ENCODE peak calls at places on chromosomes 4 and X, in seven cellular contexts. N, E, R, F, Q, J and C are unnamed samples.

GRCh38 chr4:14607001-14607400 is 395.3 kb upstream of the CPEB2 start:
- DNase-seq in N (no peak), E (no peak), R (no peak), F (no peak), Q (no peak), J (no peak), C (no peak)

GRCh38 chr4:112939901-112940300 is 109.6 kb upstream of the ANK2 start:
- DNase-seq in N (no peak), E (no peak), R (no peak), F (no peak), Q (no peak), J (no peak), C (no peak)

GRCh38 chr4:16764622-16765021 is 133.8 kb downstream of the LDB2 start:
- DNase-seq in N (no peak), E (no peak), R (no peak), F (no peak), Q (no peak), J (no peak), C (no peak)

GRCh38 chr4:68951078-68951805 is at the start of gene UGT2A3:
- DNase-seq in N (no peak), E (no peak), R (no peak), F (peak; percentile 2), Q (no peak), J (no peak), C (no peak)

GRCh38 chr4:186557486-186557885 is 2.1 kb upstream of the MTNR1A start:
- DNase-seq in N (no peak), E (no peak), R (no peak), F (no peak), Q (no peak), J (no peak), C (no peak)

GRCh38 chr4:173521474-173522159 is 8.4 kb downstream of the HAND2 start:
- DNase-seq in N (no peak), E (peak; percentile 45), R (no peak), F (no peak), Q (peak; percentile 63), J (peak; percentile 75), C (no peak)

GRCh38 chrX:13120017-13120416 is 75.6 kb upstream of the FAM9C start:
- DNase-seq in N (no peak), E (peak; percentile 65), R (no peak), F (no peak), Q (no peak), J (peak; percentile 34), C (no peak)

GRCh38 chr4:101201421-101201820 is 145.9 kb downstream of the PPP3CA start:
- DNase-seq in N (no peak), E (no peak), R (no peak), F (no peak), Q (no peak), J (no peak), C (no peak)

GRCh38 chr4:152998861-152999260 is 62.7 kb downstream of the FHDC1 start:
- DNase-seq in N (no peak), E (no peak), R (no peak), F (no peak), Q (no peak), J (no peak), C (no peak)

GRCh38 chrX:65451663-65452062 is 82.9 kb downstream of the LAS1L start:
- DNase-seq in N (peak; percentile 36), E (no peak), R (no peak), F (no peak), Q (no peak), J (no peak), C (no peak)

GRCh38 chr4:16577177-16577576 is 321.3 kb downstream of the LDB2 start:
- DNase-seq in N (no peak), E (no peak), R (no peak), F (no peak), Q (no peak), J (no peak), C (no peak)

GRCh38 chrX:24282381-24283121 is 31.3 kb downstream of the SUPT20HL2 start:
- DNase-seq in N (no peak), E (peak; percentile 39), R (no peak), F (no peak), Q (no peak), J (no peak), C (no peak)

GRCh38 chr4:147975902-147976301 is 244.0 kb downstream of the ARHGAP10 start:
- DNase-seq in N (no peak), E (no peak), R (no peak), F (no peak), Q (no peak), J (no peak), C (no peak)

GRCh38 chrX:3712080-3712869 is 1.2 kb downstream of the PRKX start:
- DNase-seq in N (no peak), E (peak; percentile 32), R (no peak), F (no peak), Q (no peak), J (no peak), C (no peak)

GRCh38 chrX:88604433-88605221 is 142.4 kb upstream of the CPXCR1 start:
- DNase-seq in N (no peak), E (no peak), R (no peak), F (no peak), Q (no peak), J (no peak), C (no peak)

GRCh38 chr4:185657191-185657590 is 121.9 kb upstream of the PDLIM3 start:
- DNase-seq in N (no peak), E (no peak), R (no peak), F (no peak), Q (no peak), J (no peak), C (no peak)

GRCh38 chrX:19017271-19017670 is 33.4 kb upstream of the PHKA2 start:
- DNase-seq in N (no peak), E (no peak), R (no peak), F (no peak), Q (no peak), J (no peak), C (no peak)

GRCh38 chrX:150049647-150050046 is 111.4 kb upstream of the EOLA2 start:
- DNase-seq in N (no peak), E (no peak), R (no peak), F (no peak), Q (no peak), J (no peak), C (no peak)

GRCh38 chrX:150051096-150051495 is 112.8 kb upstream of the EOLA2 start:
- DNase-seq in N (no peak), E (no peak), R (no peak), F (no peak), Q (no peak), J (no peak), C (no peak)

GRCh38 chrX:150050387-150050786 is 112.1 kb upstream of the EOLA2 start:
- DNase-seq in N (no peak), E (no peak), R (no peak), F (no peak), Q (no peak), J (no peak), C (no peak)

GRCh38 chrX:150044556-150044955 is 106.3 kb upstream of the EOLA2 start:
- DNase-seq in N (no peak), E (no peak), R (no peak), F (no peak), Q (no peak), J (no peak), C (no peak)

GRCh38 chrX:150047818-150048217 is 109.5 kb upstream of the EOLA2 start:
- DNase-seq in N (no peak), E (no peak), R (no peak), F (no peak), Q (no peak), J (no peak), C (no peak)
- H3K4me1 ChIP-seq in N (no peaks in the 10 kb centered on the region), E (peaks cover 3% of the 10 kb centered on the region), R (no peaks in the 10 kb centered on the region), F (no peaks in the 10 kb centered on the region), Q (no peaks in the 10 kb centered on the region), J (no peaks in the 10 kb centered on the region), C (no peaks in the 10 kb centered on the region)

GRCh38 chr4:87009095-87009648 is 74.4 kb downstream of the AFF1 start:
- DNase-seq in N (no peak), E (no peak), R (no peak), F (no peak), Q (no peak), J (peak; percentile 38), C (no peak)

GRCh38 chr4:87010192-87010591 is 75.4 kb downstream of the AFF1 start:
- DNase-seq in N (no peak), E (no peak), R (no peak), F (no peak), Q (no peak), J (no peak), C (no peak)

GRCh38 chr4:87014284-87014782 is 79.5 kb downstream of the AFF1 start:
- DNase-seq in N (no peak), E (no peak), R (no peak), F (no peak), Q (no peak), J (no peak), C (no peak)

GRCh38 chr4:87012265-87012953 is 77.6 kb downstream of the AFF1 start:
- DNase-seq in N (no peak), E (no peak), R (no peak), F (no peak), Q (no peak), J (no peak), C (no peak)

DNA sequence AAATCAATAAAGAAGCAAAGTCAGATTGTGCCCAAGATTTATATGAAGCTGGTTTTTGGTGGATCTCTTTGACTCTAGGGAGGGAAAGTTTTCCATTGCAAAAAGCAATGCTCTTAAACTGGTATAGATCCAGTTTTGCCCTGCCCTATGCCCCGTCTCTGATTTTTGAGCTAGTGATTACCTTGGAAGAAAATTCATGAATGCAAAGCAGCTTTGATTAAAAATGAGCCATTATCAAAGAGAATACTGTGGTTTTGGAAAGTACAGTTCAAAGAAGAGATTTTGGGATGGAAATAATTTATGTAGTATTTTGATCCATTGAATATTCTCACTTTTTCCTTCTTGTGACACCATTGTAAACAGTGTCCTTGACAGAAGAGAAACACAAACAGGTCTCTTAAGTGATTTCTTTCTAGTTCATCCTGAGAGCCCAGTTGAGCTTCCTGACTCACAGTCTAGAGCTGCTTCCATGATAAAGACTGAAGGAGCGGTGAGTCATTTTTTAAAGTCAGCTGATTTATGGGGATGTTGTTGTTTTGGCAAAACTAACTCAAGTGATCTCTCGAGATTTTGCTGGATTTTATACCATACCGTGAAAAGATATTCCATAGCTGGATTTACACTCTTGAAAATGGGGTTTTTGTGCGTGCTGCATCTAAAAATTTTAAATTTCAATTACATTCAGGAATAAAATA is 76.7 kb downstream of the AFF1 start:
- DNase-seq in N (no peak), E (no peak), R (no peak), F (no peak), Q (no peak), J (no peak), C (no peak)
- H3K4me1 ChIP-seq in N (peaks cover 74% of the 10 kb centered on the region), E (peaks cover 8% of the 10 kb centered on the region), R (peaks cover 55% of the 10 kb centered on the region), F (peaks cover 1% of the 10 kb centered on the region), Q (peaks cover 96% of the 10 kb centered on the region), J (peaks cover 85% of the 10 kb centered on the region), C (peaks cover 8% of the 10 kb centered on the region)

GRCh38 chrX:108590496-108590895 is 145.9 kb downstream of the IRS4 start:
- DNase-seq in N (no peak), E (no peak), R (no peak), F (no peak), Q (no peak), J (no peak), C (no peak)
- H3K4me1 ChIP-seq in N (no peaks in the 10 kb centered on the region), E (no peaks in the 10 kb centered on the region), R (no peaks in the 10 kb centered on the region), F (no peaks in the 10 kb centered on the region), Q (no peaks in the 10 kb centered on the region), J (no peaks in the 10 kb centered on the region), C (no peaks in the 10 kb centered on the region)

DNA sequence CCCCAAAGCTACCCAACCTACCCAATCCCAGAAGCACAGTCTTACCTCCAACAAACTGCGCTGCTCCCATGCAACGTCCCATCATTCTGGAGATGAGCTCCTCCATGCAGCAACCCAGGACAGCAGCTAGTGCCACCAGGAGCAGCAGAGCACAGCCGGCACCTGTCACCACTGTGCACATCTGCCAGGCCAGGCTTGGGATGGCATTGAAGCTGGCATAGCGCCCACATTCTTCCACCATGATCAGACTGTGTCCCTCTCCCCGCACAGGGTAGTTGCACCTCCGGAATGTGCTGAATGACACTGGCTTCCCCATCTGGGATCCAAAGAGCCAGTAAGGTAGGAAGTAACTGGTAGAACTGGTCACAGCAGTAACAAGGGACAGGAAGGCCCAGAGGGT is 8.8 kb downstream of the LHFPL1 start:
- DNase-seq in N (no peak), E (no peak), R (no peak), F (no peak), Q (peak; percentile 9), J (no peak), C (no peak)
- H3K4me1 ChIP-seq in N (no peaks in the 10 kb centered on the region), E (no peaks in the 10 kb centered on the region), R (no peaks in the 10 kb centered on the region), F (peaks cover 1% of the 10 kb centered on the region), Q (peaks cover 8% of the 10 kb centered on the region), J (no peaks in the 10 kb centered on the region), C (no peaks in the 10 kb centered on the region)